ENCODE peak calls at places on chromosomes 11 and 22, in ten cellular contexts. N is dorsolateral prefrontal cortex, T is tibial artery, X is thoracic aorta, B is Peyer's patch, Q is kidney, C is upper lobe of right lung, I is tibial nerve, D is ovary, O is cardiac fibroblast. P is an unnamed sample.

GRCh38 chr11:26227311-26227710 is 104.6 kb upstream of the ANO3 start:
- DNase-seq in B (no peak), T (no peak), X (no peak), N (no peak), Q (no peak), O (peak), D (no peak), C (no peak), I (no peak), P (no peak)

GRCh38 chr11:44315947-44316387 is 6.0 kb upstream of the ALX4 start:
- DNase-seq in Q (peak), C (peak), T (peak), D (no peak), B (no peak), O (peak), N (no peak), I (no peak), X (no peak), P (no peak)

GRCh38 chr11:4830909-4831308 is 9.8 kb downstream of the OR51F2 start:
- DNase-seq in I (no peak), C (no peak), Q (peak), T (no peak), N (no peak), X (no peak), D (no peak), O (no peak), B (no peak), P (no peak)

GRCh38 chr11:114168086-114168448 is 108.6 kb downstream of the ZBTB16 start:
- DNase-seq in O (no peak), I (no peak), C (no peak), N (no peak), D (no peak), T (peak), X (no peak), B (no peak), Q (no peak), P (no peak)

GRCh38 chr11:74641289-74641688 is 48.9 kb downstream of the POLD3 start:
- DNase-seq in T (no peak), C (no peak), X (no peak), Q (no peak), O (no peak), N (no peak), D (no peak), I (no peak), B (no peak), P (no peak)

GRCh38 chr11:44573333-44573732 is 7.9 kb downstream of the CD82 start:
- DNase-seq in N (no peak), Q (no peak), X (no peak), O (no peak), I (no peak), T (no peak), C (no peak), D (no peak), B (no peak), P (no peak)

GRCh38 chr11:108364159-108364558 is 103.2 kb downstream of the C11orf65 start:
- DNase-seq in Q (no peak), I (no peak), N (no peak), X (no peak), O (no peak), D (no peak), B (no peak), T (no peak), C (no peak), P (no peak)

GRCh38 chr22:29093980-29094379 is 21.1 kb downstream of the KREMEN1 start:
- DNase-seq in I (peak), Q (no peak), O (peak), T (no peak), B (no peak), D (no peak), X (no peak), C (no peak), N (no peak), P (no peak)

GRCh38 chr11:70641366-70641765 is 243.0 kb downstream of the CTTN start:
- DNase-seq in D (no peak), I (no peak), B (no peak), N (no peak), T (no peak), C (no peak), Q (no peak), X (no peak), O (peak), P (no peak)

GRCh38 chr11:27254744-27255446 is 108.1 kb downstream of the CCDC34 start:
- DNase-seq in X (no peak), T (no peak), I (no peak), C (no peak), B (no peak), D (no peak), Q (no peak), O (peak), N (no peak), P (no peak)

GRCh38 chr11:6307879-6308278 is 12.4 kb downstream of the CAVIN3 start:
- DNase-seq in D (no peak), I (no peak), O (no peak), X (no peak), N (no peak), Q (no peak), T (no peak), C (no peak), B (no peak), P (no peak)

GRCh38 chr22:17486313-17486712 is 77.0 kb upstream of the SLC25A18 start:
- DNase-seq in N (no peak), D (no peak), C (no peak), I (no peak), Q (no peak), B (no peak), X (no peak), O (no peak), T (no peak), P (no peak)

GRCh38 chr11:96001037-96001436 is 77.1 kb upstream of the MTMR2 start:
- DNase-seq in C (no peak), I (peak), N (peak), B (peak), T (peak), X (peak), Q (peak), D (peak), O (peak), P (no peak)

GRCh38 chr11:118370774-118371173 is 11.4 kb downstream of the UBE4A start:
- DNase-seq in I (no peak), B (no peak), N (no peak), O (no peak), D (no peak), C (no peak), T (no peak), Q (no peak), X (no peak), P (no peak)

GRCh38 chr22:23775779-23776375 is 3.2 kb downstream of the MMP11 start:
- DNase-seq in X (no peak), C (no peak), I (no peak), B (no peak), N (no peak), D (no peak), T (no peak), O (no peak), Q (no peak), P (no peak)

GRCh38 chr22:45212306-45212709 is 28.4 kb downstream of the KIAA0930 start:
- DNase-seq in N (peak), D (peak), T (peak), B (peak), X (peak), Q (peak), O (peak), C (peak), I (peak), P (no peak)

GRCh38 chr11:61731956-61732675 is 20.3 kb upstream of the MYRF start:
- DNase-seq in C (no peak), D (no peak), O (peak), I (no peak), T (no peak), Q (no peak), B (no peak), X (no peak), N (no peak), P (no peak)

GRCh38 chr11:11400121-11400520 is 47.1 kb upstream of the CSNK2A3 start:
- DNase-seq in D (no peak), C (no peak), B (no peak), I (no peak), Q (no peak), X (no peak), O (no peak), N (no peak), T (no peak), P (no peak)

GRCh38 chr22:48754611-48755331 is 1072.9 kb downstream of the BRD1 start:
- DNase-seq in O (no peak), X (no peak), D (no peak), C (no peak), I (no peak), N (peak), B (peak), Q (no peak), T (no peak), P (no peak)

GRCh38 chr11:61814958-61815789 is 1.6 kb downstream of the FADS1 start:
- DNase-seq in O (peak), T (peak), Q (peak), D (peak), C (peak), N (peak), I (peak), X (peak), B (peak), P (peak)

GRCh38 chr11:82986491-82986890 is 85.0 kb downstream of the DDIAS start:
- DNase-seq in O (no peak), C (no peak), N (no peak), Q (no peak), T (no peak), B (no peak), D (no peak), X (no peak), I (no peak), P (no peak)

GRCh38 chr22:27238935-27239510 is 562.5 kb downstream of the MN1 start:
- DNase-seq in T (peak), N (no peak), O (peak), D (peak), X (peak), I (peak), C (peak), Q (peak), B (no peak), P (no peak)

GRCh38 chr11:8717876-8718753 is 35.5 kb downstream of the RPL27A start:
- DNase-seq in B (peak), X (no peak), N (peak), C (no peak), T (peak), I (no peak), D (peak), Q (peak), O (peak), P (no peak)

GRCh38 chr11:63745304-63746170 is 23.0 kb downstream of the ZFTA start:
- DNase-seq in Q (no peak), B (no peak), N (no peak), T (no peak), D (no peak), X (no peak), C (no peak), I (no peak), O (peak), P (no peak)

GRCh38 chr22:37623075-37624016 is 14.7 kb downstream of the GGA1 start:
- DNase-seq in X (no peak), B (peak), T (peak), I (peak), Q (no peak), N (peak), C (peak), D (peak), O (peak), P (no peak)

GRCh38 chr22:33299245-33299956 is 241.2 kb upstream of the SYN3 start:
- DNase-seq in T (peak), I (no peak), Q (no peak), N (no peak), B (peak), X (no peak), O (no peak), C (no peak), D (no peak), P (peak)

GRCh38 chr11:69241844-69242582 is 51.9 kb upstream of the MYEOV start:
- DNase-seq in O (no peak), B (no peak), X (no peak), D (no peak), N (no peak), T (no peak), Q (no peak), I (no peak), C (no peak), P (no peak)

GRCh38 chr22:39612811-39613548 is 42.4 kb downstream of the CACNA1I start:
- DNase-seq in Q (no peak), O (no peak), D (no peak), I (no peak), N (no peak), B (no peak), T (no peak), C (no peak), X (no peak), P (no peak)

GRCh38 chr11:44815917-44816456 is 89.2 kb downstream of the TSPAN18 start:
- DNase-seq in X (no peak), N (no peak), B (no peak), C (no peak), T (no peak), Q (no peak), O (no peak), D (no peak), I (no peak), P (no peak)

GRCh38 chr22:49310354-49310753 is 517.3 kb downstream of the BRD1 start:
- DNase-seq in X (no peak), N (no peak), C (no peak), I (no peak), D (no peak), O (no peak), Q (peak), T (peak), B (no peak), P (no peak)

DNA sequence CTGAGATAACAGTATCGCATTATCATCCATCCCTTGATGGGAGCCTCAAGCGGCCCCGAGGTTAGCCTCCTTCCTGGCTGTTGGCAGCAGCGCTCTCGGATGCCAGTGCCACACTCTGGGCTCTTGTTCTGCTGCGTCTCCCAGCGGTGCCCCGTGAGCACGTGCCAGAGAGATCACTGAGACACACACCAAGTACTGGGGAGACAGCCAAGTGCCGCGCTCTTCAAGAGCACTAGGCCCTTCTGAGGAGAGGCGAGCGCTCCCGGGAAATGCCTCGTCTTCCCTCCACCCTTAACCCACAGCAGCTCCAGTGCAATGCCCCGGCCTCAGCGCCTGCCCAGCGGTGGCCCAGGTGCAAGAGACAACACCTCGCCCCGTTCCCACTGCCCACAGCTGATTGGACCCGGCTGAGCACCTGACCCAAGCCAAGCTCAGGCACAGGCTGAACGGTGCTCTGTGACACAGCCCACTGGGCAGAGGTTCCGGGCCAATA is 248.3 kb upstream of the NARS2 start:
- DNase-seq in O (no peak), Q (no peak), D (no peak), N (no peak), X (no peak), I (no peak), B (no peak), T (no peak), C (peak), P (no peak)
- H3K4me3 ChIP-seq in O (no peak), Q (no peak), D (no peak), N (no peak), X (no peak), I (no peak), B (no peak), T (no peak), C (no peak), P (no peak)

DNA sequence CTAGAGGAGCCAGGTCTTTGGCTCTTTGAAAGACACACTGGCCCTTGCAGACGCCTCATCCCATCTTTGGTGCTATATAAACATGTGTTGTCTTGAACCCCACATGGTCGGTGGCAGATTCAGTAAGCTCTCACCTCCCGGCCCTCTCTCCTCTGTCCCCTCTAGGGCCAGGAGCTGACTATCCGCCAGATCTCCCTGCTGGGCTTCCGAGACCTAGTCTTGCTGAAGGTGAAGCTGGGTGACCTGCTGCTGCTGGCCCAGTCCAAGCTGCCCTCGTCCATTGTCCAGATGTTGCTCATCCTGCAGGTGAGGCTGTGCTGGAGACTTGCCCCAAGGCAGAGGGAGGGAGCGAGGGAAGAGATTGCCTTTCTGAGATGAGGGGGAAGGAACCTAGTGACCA is 63.9 kb downstream of the TRAF6 start:
- DNase-seq in C (no peak), O (no peak), N (no peak), B (no peak), Q (no peak), I (no peak), D (no peak), X (no peak), T (no peak), P (no peak)
- TF ChIP-seq CTCF in C (no peak), O (no peak), N (no peak), B (no peak), Q (no peak), I (no peak), D (no peak), X (no peak), T (no peak), P (no peak)

GRCh38 chr11:15942126-15942525 is 414.2 kb downstream of the SOX6 start:
- DNase-seq in D (no peak), N (no peak), I (no peak), B (no peak), Q (no peak), O (no peak), C (no peak), T (no peak), X (no peak), P (no peak)

GRCh38 chr11:15938983-15939382 is 417.4 kb downstream of the SOX6 start:
- DNase-seq in B (no peak), O (no peak), C (no peak), T (no peak), N (no peak), X (no peak), Q (no peak), I (no peak), D (no peak), P (no peak)

GRCh38 chr11:15942936-15943335 is 413.4 kb downstream of the SOX6 start:
- DNase-seq in B (no peak), T (no peak), N (no peak), Q (no peak), D (no peak), X (no peak), O (no peak), I (no peak), C (no peak), P (no peak)

GRCh38 chr11:15940462-15941205 is 415.7 kb downstream of the SOX6 start:
- DNase-seq in C (no peak), T (no peak), X (no peak), B (no peak), D (no peak), N (no peak), Q (no peak), I (no peak), O (no peak), P (no peak)

GRCh38 chr11:15941206-15941770 is 415.1 kb downstream of the SOX6 start:
- DNase-seq in X (no peak), T (no peak), I (no peak), N (no peak), Q (no peak), D (peak), B (no peak), O (peak), C (no peak), P (no peak)
- H3K4me3 ChIP-seq in X (no peak), T (peak), I (peak), N (no peak), Q (no peak), D (no peak), B (no peak), O (no peak), C (no peak), P (no peak)

GRCh38 chr22:22109693-22110466 is 127.3 kb upstream of the TOP3B start:
- DNase-seq in C (no peak), I (no peak), N (no peak), T (no peak), Q (no peak), D (no peak), B (no peak), X (no peak), O (no peak), P (no peak)
- TF ChIP-seq CTCF in C (peak), I (no peak), N (no peak), T (no peak), Q (no peak), D (no peak), B (no peak), X (no peak), O (peak), P (no peak)

GRCh38 chr11:64887757-64888405 is 9.5 kb upstream of the EHD1 start:
- DNase-seq in X (no peak), I (peak), N (peak), B (peak), Q (peak), D (peak), T (peak), C (peak), O (peak), P (no peak)

GRCh38 chr11:64890084-64890944 is 11.9 kb upstream of the EHD1 start:
- DNase-seq in O (no peak), X (no peak), N (no peak), B (no peak), Q (no peak), C (no peak), T (no peak), D (no peak), I (no peak), P (no peak)

GRCh38 chr11:64888406-64888757 is 10.0 kb upstream of the EHD1 start:
- DNase-seq in D (no peak), N (no peak), B (no peak), T (no peak), C (no peak), X (no peak), O (no peak), I (no peak), Q (no peak), P (no peak)

GRCh38 chr11:64887234-64887756 is 8.9 kb upstream of the EHD1 start:
- DNase-seq in X (no peak), C (no peak), T (no peak), Q (peak), D (no peak), N (no peak), O (no peak), B (no peak), I (no peak), P (no peak)

GRCh38 chr11:64888761-64889511 is 10.5 kb upstream of the EHD1 start:
- DNase-seq in D (no peak), O (no peak), Q (no peak), I (no peak), X (no peak), N (no peak), B (no peak), T (no peak), C (no peak), P (no peak)
- H3K4me3 ChIP-seq in D (no peak), O (no peak), Q (peak), I (no peak), X (no peak), N (no peak), B (no peak), T (no peak), C (no peak), P (no peak)

DNA sequence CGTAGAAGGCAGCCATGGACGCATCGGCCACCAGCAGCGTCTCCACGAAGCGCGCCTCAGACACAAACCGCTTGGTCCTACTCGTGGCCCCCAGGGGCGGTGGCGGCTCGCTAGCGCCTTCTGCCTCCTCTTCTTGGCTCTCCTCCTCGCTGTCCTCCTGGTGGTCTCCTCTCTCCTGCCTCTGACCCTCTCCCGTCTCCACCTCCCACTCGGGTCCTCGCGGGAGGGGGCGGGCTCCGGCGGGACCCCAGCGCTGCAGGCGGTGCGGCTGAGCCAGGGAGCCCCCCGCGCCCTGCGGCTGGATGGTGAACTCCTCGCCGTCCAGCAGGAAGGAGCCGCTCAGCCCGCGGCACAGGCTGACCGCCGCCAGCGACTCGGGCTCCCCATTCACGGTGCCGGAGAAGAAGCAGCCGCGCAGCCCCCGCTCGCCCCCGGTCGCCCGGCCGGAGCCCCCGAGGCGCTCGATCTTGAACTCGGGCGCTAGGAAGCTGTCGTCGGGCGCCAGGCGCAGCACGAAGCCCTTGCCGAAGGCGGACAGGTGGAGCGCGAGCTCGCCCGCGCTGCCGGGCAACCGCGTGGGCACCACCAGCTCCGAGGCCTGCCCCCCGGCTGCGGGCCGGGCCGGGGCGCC is 713 bp downstream of the ADAMTS8 start:
- DNase-seq in B (no peak), X (no peak), O (no peak), N (peak), D (no peak), T (no peak), I (no peak), Q (no peak), C (no peak), P (no peak)
- TF ChIP-seq CTCF in B (no peak), X (peak), O (peak), N (peak), D (no peak), T (peak), I (no peak), Q (peak), C (peak), P (no peak)